ENCODE peak calls at places on chromosomes 2 and 18, in six cellular contexts. T is fibroblast of lung, I is hepatocyte, N is Panc1, U is BE2C, Y is PC-3. S is an unnamed sample. For H3K9me3, the result is how much of the 10 kb centered on the place peaks cover.

GRCh38 chr2:209977386-209978239 is 24.8 kb upstream of the RPE start:
- DNase-seq in T (peak), N (peak), I (peak), U (no peak), Y (peak), S (no peak)

GRCh38 chr2:69668598-69668997 is 25.1 kb upstream of the AAK1 start:
- DNase-seq in Y (peak), T (peak), N (no peak), U (no peak), I (no peak), S (no peak)

GRCh38 chr18:14189858-14190257 is 57.6 kb upstream of the ZNF519 start:
- DNase-seq in I (no peak), N (peak), T (peak), Y (peak), U (no peak), S (no peak)

GRCh38 chr2:18047896-18048657 is 169.6 kb downstream of the KCNS3 start:
- DNase-seq in T (peak), Y (peak), N (no peak), U (peak), I (peak), S (no peak)

GRCh38 chr2:99679518-99679917 is 189.7 kb upstream of the REV1 start:
- DNase-seq in I (no peak), N (no peak), Y (no peak), U (no peak), T (no peak), S (no peak)

GRCh38 chr2:240245706-240246105 is 105.2 kb upstream of the OTOS start:
- DNase-seq in Y (no peak), U (peak), N (no peak), I (no peak), T (peak), S (no peak)

GRCh38 chr2:182499706-182500470 is 73.1 kb upstream of the PDE1A start:
- DNase-seq in Y (no peak), T (peak), I (no peak), N (no peak), U (no peak), S (no peak)

GRCh38 chr18:23618862-23619387 is 32.6 kb upstream of the NPC1 start:
- DNase-seq in I (peak), T (no peak), Y (no peak), U (no peak), N (no peak), S (peak)

GRCh38 chr2:75289771-75290170 is 90.5 kb upstream of the TACR1 start:
- DNase-seq in I (no peak), T (peak), Y (no peak), N (no peak), U (no peak), S (no peak)

GRCh38 chr18:23825978-23826405 is 136.7 kb downstream of the LAMA3 start:
- DNase-seq in N (no peak), I (peak), T (peak), Y (peak), U (no peak), S (no peak)

GRCh38 chr2:44246840-44247369 is 28.4 kb upstream of the SLC3A1 start:
- DNase-seq in T (no peak), Y (no peak), U (no peak), I (no peak), N (no peak), S (no peak)

GRCh38 chr2:144771348-144771747 is 251.4 kb upstream of the ZEB2 start:
- DNase-seq in Y (no peak), T (no peak), U (no peak), I (no peak), N (no peak), S (no peak)

GRCh38 chr2:3480352-3481010 is 38.9 kb downstream of the ADI1 start:
- DNase-seq in I (peak), N (no peak), Y (no peak), U (no peak), T (no peak), S (peak)

GRCh38 chr2:33436083-33436482 is 40.4 kb upstream of the RASGRP3 start:
- DNase-seq in U (no peak), I (no peak), T (no peak), N (no peak), Y (no peak), S (no peak)

GRCh38 chr2:52054824-52055223 is 1022.9 kb upstream of the NRXN1 start:
- DNase-seq in I (no peak), N (no peak), T (no peak), Y (no peak), U (no peak), S (no peak)
- H3K9me3 ChIP-seq in I (under half), N (under half), T (under half), Y (under half), U (under half), S (under half)

GRCh38 chr18:79816092-79816491 is 18.4 kb downstream of the KCNG2 start:
- DNase-seq in Y (no peak), U (no peak), T (no peak), I (no peak), N (no peak), S (no peak)
- H3K9me3 ChIP-seq in Y (under half), U (under half), T (under half), I (under half), N (under half), S (under half)

DNA sequence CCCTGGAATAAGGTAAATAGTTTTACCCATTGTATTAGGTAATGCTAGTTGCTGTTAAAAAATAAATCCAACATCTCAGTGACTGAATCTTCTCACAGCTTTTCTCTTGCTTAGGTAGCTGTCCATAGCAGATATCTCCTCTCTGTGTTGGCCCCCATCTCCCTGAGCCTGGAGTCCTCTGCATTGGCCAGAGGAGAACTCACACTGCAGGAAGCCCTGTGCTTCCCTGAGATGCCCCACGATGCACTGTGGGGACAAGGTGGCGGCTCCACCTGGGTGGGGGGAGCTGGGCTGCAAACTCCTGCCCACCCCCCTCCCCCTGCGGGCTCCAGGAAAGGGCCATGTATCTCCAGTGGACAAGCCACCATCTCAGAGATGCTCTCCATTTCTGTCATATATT is 80.4 kb upstream of the SALL3 start:
- DNase-seq in N (no peak), U (no peak), T (no peak), Y (no peak), I (no peak), S (no peak)
- H3K9me3 ChIP-seq in N (under half), U (under half), T (under half), Y (under half), I (under half), S (under half)

GRCh38 chr2:239173301-239173700 is 227.5 kb downstream of the HDAC4 start:
- DNase-seq in U (no peak), T (no peak), N (no peak), Y (no peak), I (no peak), S (no peak)
- H3K9me3 ChIP-seq in U (under half), T (under half), N (under half), Y (under half), I (under half), S (under half)

GRCh38 chr2:62277688-62278087 is 81.8 kb downstream of the B3GNT2 start:
- DNase-seq in N (no peak), U (no peak), I (no peak), T (no peak), Y (no peak), S (no peak)

GRCh38 chr2:62283147-62283546 is 87.2 kb downstream of the B3GNT2 start:
- DNase-seq in N (no peak), T (no peak), U (no peak), I (no peak), Y (no peak), S (no peak)

GRCh38 chr2:62284980-62285379 is 89.1 kb downstream of the B3GNT2 start:
- DNase-seq in Y (no peak), U (no peak), N (no peak), I (no peak), T (no peak), S (no peak)

GRCh38 chr2:62284471-62284870 is 88.6 kb downstream of the B3GNT2 start:
- DNase-seq in I (no peak), N (no peak), U (no peak), T (no peak), Y (no peak), S (no peak)

GRCh38 chr2:62281661-62282060 is 85.7 kb downstream of the B3GNT2 start:
- DNase-seq in N (no peak), I (no peak), U (no peak), T (no peak), Y (no peak), S (no peak)
- H3K9me3 ChIP-seq in N (under half), I (under half), U (under half), T (under half), Y (under half), S (under half)

GRCh38 chr2:79547568-79547967 is 34.7 kb downstream of the CTNNA2 start:
- DNase-seq in I (no peak), T (no peak), N (no peak), U (no peak), Y (no peak), S (no peak)
- H3K9me3 ChIP-seq in I (under half), T (under half), N (half or more), U (under half), Y (under half), S (under half)

DNA sequence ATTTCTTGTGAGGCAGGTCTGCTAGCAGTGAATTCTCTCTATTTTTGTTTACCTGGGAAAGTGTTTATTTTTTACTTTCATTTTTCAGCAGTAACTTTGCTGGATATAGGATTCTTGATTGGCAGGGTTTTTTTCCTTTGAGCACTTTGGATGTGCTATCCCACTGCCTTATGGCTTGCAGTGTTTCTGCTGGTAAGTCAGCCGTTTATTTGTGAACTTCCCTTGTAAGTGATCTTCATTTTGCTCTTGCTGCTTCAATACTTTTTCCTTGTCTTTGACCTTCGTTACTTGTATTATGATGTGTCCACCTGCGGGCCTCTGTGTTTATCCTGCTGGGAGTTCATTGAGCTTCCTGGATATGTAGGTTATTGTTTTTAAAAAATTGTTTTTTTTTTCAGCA is 54.7 kb downstream of the SLC66A2 start:
- DNase-seq in I (no peak), Y (no peak), N (no peak), U (no peak), T (no peak), S (no peak)
- H3K9me3 ChIP-seq in I (under half), Y (under half), N (under half), U (under half), T (under half), S (half or more)

DNA sequence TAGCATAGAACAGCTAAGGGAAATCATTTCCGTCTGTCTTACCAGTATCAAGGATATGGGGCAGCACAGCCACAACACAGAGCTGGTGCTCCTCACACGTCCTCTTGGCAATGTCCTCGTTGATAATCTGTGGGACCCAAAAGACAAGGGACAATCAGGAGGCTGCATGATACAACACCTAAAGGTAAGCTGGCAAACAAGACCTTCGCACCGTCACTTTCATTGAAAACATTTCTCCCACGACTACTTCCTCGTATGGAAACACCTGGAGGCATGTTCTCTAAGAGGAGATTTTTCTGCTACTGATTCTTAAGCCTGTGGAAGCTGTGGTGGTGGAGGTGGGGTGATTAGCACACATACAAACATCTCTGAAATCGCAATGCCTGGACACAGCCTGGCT is 23.7 kb downstream of the PDIA6 start:
- DNase-seq in U (no peak), N (no peak), I (no peak), T (no peak), Y (no peak), S (no peak)
- H3K9me3 ChIP-seq in U (under half), N (under half), I (under half), T (under half), Y (under half), S (under half)

GRCh38 chr2:13652531-13653313 is 936.0 kb downstream of the TRIB2 start:
- DNase-seq in U (peak), Y (peak), I (no peak), N (peak), T (peak), S (no peak)

GRCh38 chr2:13654416-13654815 is 937.7 kb downstream of the TRIB2 start:
- DNase-seq in Y (peak), I (no peak), U (no peak), N (no peak), T (peak), S (no peak)

GRCh38 chr2:13651684-13652131 is 935.0 kb downstream of the TRIB2 start:
- DNase-seq in I (no peak), N (no peak), U (no peak), Y (no peak), T (no peak), S (no peak)

GRCh38 chr2:13650586-13651180 is 933.9 kb downstream of the TRIB2 start:
- DNase-seq in U (peak), T (no peak), I (peak), N (no peak), Y (peak), S (peak)
- H3K9me3 ChIP-seq in U (under half), T (under half), I (under half), N (under half), Y (under half), S (under half)

S was measured in WERI-Rb-1.